ENCODE peak calls at places on chromosomes 16 and 17, in six cellular contexts. One of them, this sample, is unnamed.

GRCh38 chr16:47734987-47735594 is 274.0 kb downstream of the PHKB start:
- DNase-seq in Peyer's patch: no peak
- DNase-seq in tibial artery: no peak
- DNase-seq in stomach: peak; percentile 95
- DNase-seq in neural progenitor cell: no peak
- DNase-seq in OCI-LY7: no peak
- DNase-seq in this sample: no peak

GRCh38 chr16:72935896-72936295 is 112.0 kb downstream of the ZFHX3 start:
- DNase-seq in Peyer's patch: no peak
- DNase-seq in tibial artery: peak; percentile 85
- DNase-seq in stomach: no peak
- DNase-seq in neural progenitor cell: no peak
- DNase-seq in OCI-LY7: no peak
- DNase-seq in this sample: no peak

GRCh38 chr16:46651305-46651704 is 30.1 kb upstream of the SHCBP1 start:
- DNase-seq in Peyer's patch: no peak
- DNase-seq in tibial artery: no peak
- DNase-seq in stomach: no peak
- DNase-seq in neural progenitor cell: no peak
- DNase-seq in OCI-LY7: no peak
- DNase-seq in this sample: no peak

GRCh38 chr17:37506678-37507077 is 17.0 kb downstream of the DUSP14 start:
- DNase-seq in Peyer's patch: no peak
- DNase-seq in tibial artery: no peak
- DNase-seq in stomach: no peak
- DNase-seq in neural progenitor cell: peak; percentile 77
- DNase-seq in OCI-LY7: peak; percentile 49
- DNase-seq in this sample: no peak

GRCh38 chr16:87346517-87347060 is 29.4 kb upstream of the C16orf95 start:
- DNase-seq in Peyer's patch: no peak
- DNase-seq in tibial artery: no peak
- DNase-seq in stomach: no peak
- DNase-seq in neural progenitor cell: no peak
- DNase-seq in OCI-LY7: no peak
- DNase-seq in this sample: no peak

GRCh38 chr17:38327936-38328335 is 15.8 kb downstream of the GPR179 start:
- DNase-seq in Peyer's patch: no peak
- DNase-seq in tibial artery: no peak
- DNase-seq in stomach: no peak
- DNase-seq in neural progenitor cell: no peak
- DNase-seq in OCI-LY7: no peak
- DNase-seq in this sample: no peak

GRCh38 chr16:85520853-85521736 is 92.0 kb upstream of the GSE1 start:
- DNase-seq in Peyer's patch: no peak
- DNase-seq in tibial artery: no peak
- DNase-seq in stomach: peak; percentile 97
- DNase-seq in neural progenitor cell: no peak
- DNase-seq in OCI-LY7: no peak
- DNase-seq in this sample: no peak

GRCh38 chr17:37841232-37841631 is 83.0 kb upstream of the TBC1D3K start:
- DNase-seq in Peyer's patch: no peak
- DNase-seq in tibial artery: no peak
- DNase-seq in stomach: no peak
- DNase-seq in neural progenitor cell: no peak
- DNase-seq in OCI-LY7: no peak
- DNase-seq in this sample: no peak

GRCh38 chr17:56497132-56497531 is 96.4 kb upstream of the NOG start:
- DNase-seq in Peyer's patch: no peak
- DNase-seq in tibial artery: no peak
- DNase-seq in stomach: no peak
- DNase-seq in neural progenitor cell: no peak
- DNase-seq in OCI-LY7: no peak
- DNase-seq in this sample: no peak

GRCh38 chr16:53891409-53892139 is 187.6 kb downstream of the FTO start:
- DNase-seq in Peyer's patch: no peak
- DNase-seq in tibial artery: no peak
- DNase-seq in stomach: no peak
- DNase-seq in neural progenitor cell: no peak
- DNase-seq in OCI-LY7: no peak
- DNase-seq in this sample: no peak

GRCh38 chr17:19647697-19648474 is 665 bp upstream of the ALDH3A2 start:
- DNase-seq in Peyer's patch: peak; percentile 49
- DNase-seq in tibial artery: peak; percentile 93
- DNase-seq in stomach: peak; percentile 54
- DNase-seq in neural progenitor cell: peak; percentile 82
- DNase-seq in OCI-LY7: peak; percentile 42
- DNase-seq in this sample: no peak

GRCh38 chr16:15704545-15704987 is 54.5 kb downstream of the NDE1 start:
- DNase-seq in Peyer's patch: peak; percentile 68
- DNase-seq in tibial artery: peak; percentile 83
- DNase-seq in stomach: peak; percentile 70
- DNase-seq in neural progenitor cell: peak; percentile 82
- DNase-seq in OCI-LY7: peak; percentile 65
- DNase-seq in this sample: peak; percentile 36

GRCh38 chr16:55502801-55503366 is 6.0 kb upstream of the LPCAT2 start:
- DNase-seq in Peyer's patch: peak; percentile 34
- DNase-seq in tibial artery: peak; percentile 92
- DNase-seq in stomach: peak; percentile 97
- DNase-seq in neural progenitor cell: peak; percentile 25
- DNase-seq in OCI-LY7: no peak
- DNase-seq in this sample: no peak

GRCh38 chr16:56888806-56889205 is 23.8 kb downstream of the SLC12A3 start:
- DNase-seq in Peyer's patch: peak; percentile 81
- DNase-seq in tibial artery: no peak
- DNase-seq in stomach: no peak
- DNase-seq in neural progenitor cell: no peak
- DNase-seq in OCI-LY7: peak; percentile 93
- DNase-seq in this sample: no peak

GRCh38 chr16:88770459-88771293 is 14.3 kb downstream of the PIEZO1 start:
- DNase-seq in Peyer's patch: peak; percentile 25
- DNase-seq in tibial artery: no peak
- DNase-seq in stomach: peak; percentile 40
- DNase-seq in neural progenitor cell: peak; percentile 93
- DNase-seq in OCI-LY7: no peak
- DNase-seq in this sample: no peak

GRCh38 chr17:75843577-75844529 is at the start of gene UNC13D:
- DNase-seq in Peyer's patch: peak; percentile 81
- DNase-seq in tibial artery: no peak
- DNase-seq in stomach: peak; percentile 58
- DNase-seq in neural progenitor cell: no peak
- DNase-seq in OCI-LY7: peak; percentile 57
- DNase-seq in this sample: peak; percentile 75

GRCh38 chr17:17019430-17019762 is 22.9 kb upstream of the MPRIP start:
- DNase-seq in Peyer's patch: no peak
- DNase-seq in tibial artery: no peak
- DNase-seq in stomach: no peak
- DNase-seq in neural progenitor cell: no peak
- DNase-seq in OCI-LY7: no peak
- DNase-seq in this sample: no peak

GRCh38 chr17:17304521-17304985 is 1.4 kb downstream of the NT5M start:
- DNase-seq in Peyer's patch: no peak
- DNase-seq in tibial artery: no peak
- DNase-seq in stomach: no peak
- DNase-seq in neural progenitor cell: no peak
- DNase-seq in OCI-LY7: peak; percentile 65
- DNase-seq in this sample: peak; percentile 54

GRCh38 chr16:76654421-76654820 is 377.2 kb downstream of the CNTNAP4 start:
- DNase-seq in Peyer's patch: no peak
- DNase-seq in tibial artery: no peak
- DNase-seq in stomach: no peak
- DNase-seq in neural progenitor cell: no peak
- DNase-seq in OCI-LY7: no peak
- DNase-seq in this sample: no peak

GRCh38 chr17:56918916-56919315 is 5.1 kb upstream of the TRIM25 start:
- DNase-seq in Peyer's patch: no peak
- DNase-seq in tibial artery: no peak
- DNase-seq in stomach: no peak
- DNase-seq in neural progenitor cell: no peak
- DNase-seq in OCI-LY7: no peak
- DNase-seq in this sample: no peak

GRCh38 chr17:34156741-34157589 is 98.1 kb upstream of the CCL2 start:
- DNase-seq in Peyer's patch: no peak
- DNase-seq in tibial artery: no peak
- DNase-seq in stomach: no peak
- DNase-seq in neural progenitor cell: peak; percentile 75
- DNase-seq in OCI-LY7: no peak
- DNase-seq in this sample: no peak

GRCh38 chr17:73362697-73363096 is 50.9 kb upstream of the CDC42EP4 start:
- DNase-seq in Peyer's patch: no peak
- DNase-seq in tibial artery: no peak
- DNase-seq in stomach: no peak
- DNase-seq in neural progenitor cell: peak; percentile 37
- DNase-seq in OCI-LY7: no peak
- DNase-seq in this sample: no peak

GRCh38 chr17:14301279-14301760 is 439 bp downstream of the HS3ST3B1 start:
- DNase-seq in Peyer's patch: no peak
- DNase-seq in tibial artery: no peak
- DNase-seq in stomach: peak; percentile 27
- DNase-seq in neural progenitor cell: peak; percentile 66
- DNase-seq in OCI-LY7: peak; percentile 47
- DNase-seq in this sample: no peak

GRCh38 chr16:69396187-69397061 is 10.6 kb upstream of the TERF2 start:
- DNase-seq in Peyer's patch: peak; percentile 72
- DNase-seq in tibial artery: peak; percentile 80
- DNase-seq in stomach: peak; percentile 78
- DNase-seq in neural progenitor cell: peak; percentile 92
- DNase-seq in OCI-LY7: peak; percentile 85
- DNase-seq in this sample: peak; percentile 61

GRCh38 chr17:74858672-74859438 is 830 bp downstream of the GRIN2C start:
- DNase-seq in Peyer's patch: no peak
- DNase-seq in tibial artery: no peak
- DNase-seq in stomach: no peak
- DNase-seq in neural progenitor cell: no peak
- DNase-seq in OCI-LY7: no peak
- DNase-seq in this sample: no peak

GRCh38 chr16:30783280-30784109 is 3.5 kb downstream of the ZNF629 start:
- DNase-seq in Peyer's patch: no peak
- DNase-seq in tibial artery: no peak
- DNase-seq in stomach: no peak
- DNase-seq in neural progenitor cell: no peak
- DNase-seq in OCI-LY7: no peak
- DNase-seq in this sample: no peak
- H3K36me3 ChIP-seq in Peyer's patch: no peaks in the 10 kb centered on the region
- H3K36me3 ChIP-seq in tibial artery: peaks cover 21% of the 10 kb centered on the region
- H3K36me3 ChIP-seq in stomach: peaks cover 36% of the 10 kb centered on the region
- H3K36me3 ChIP-seq in neural progenitor cell: no peaks in the 10 kb centered on the region
- H3K36me3 ChIP-seq in OCI-LY7: no peaks in the 10 kb centered on the region
- H3K36me3 ChIP-seq in this sample: no peaks in the 10 kb centered on the region

GRCh38 chr17:7508846-7509245 is 24.7 kb downstream of the POLR2A start:
- DNase-seq in Peyer's patch: no peak
- DNase-seq in tibial artery: no peak
- DNase-seq in stomach: no peak
- DNase-seq in neural progenitor cell: no peak
- DNase-seq in OCI-LY7: no peak
- DNase-seq in this sample: no peak
- H3K36me3 ChIP-seq in Peyer's patch: no peaks in the 10 kb centered on the region
- H3K36me3 ChIP-seq in tibial artery: peaks cover 86% of the 10 kb centered on the region
- H3K36me3 ChIP-seq in stomach: peaks cover 100% of the 10 kb centered on the region
- H3K36me3 ChIP-seq in neural progenitor cell: peaks cover 18% of the 10 kb centered on the region
- H3K36me3 ChIP-seq in OCI-LY7: peaks cover 99% of the 10 kb centered on the region
- H3K36me3 ChIP-seq in this sample: peaks cover 44% of the 10 kb centered on the region

GRCh38 chr16:27470567-27471431 is 68.8 kb downstream of the IL21R start:
- DNase-seq in Peyer's patch: no peak
- DNase-seq in tibial artery: no peak
- DNase-seq in stomach: no peak
- DNase-seq in neural progenitor cell: no peak
- DNase-seq in OCI-LY7: no peak
- DNase-seq in this sample: no peak

GRCh38 chr16:27473101-27473900 is 71.3 kb downstream of the IL21R start:
- DNase-seq in Peyer's patch: no peak
- DNase-seq in tibial artery: no peak
- DNase-seq in stomach: no peak
- DNase-seq in neural progenitor cell: no peak
- DNase-seq in OCI-LY7: no peak
- DNase-seq in this sample: no peak

GRCh38 chr16:27471661-27472060 is 69.7 kb downstream of the IL21R start:
- DNase-seq in Peyer's patch: no peak
- DNase-seq in tibial artery: no peak
- DNase-seq in stomach: no peak
- DNase-seq in neural progenitor cell: no peak
- DNase-seq in OCI-LY7: no peak
- DNase-seq in this sample: no peak

GRCh38 chr16:27474041-27474440 is 72.1 kb downstream of the IL21R start:
- DNase-seq in Peyer's patch: no peak
- DNase-seq in tibial artery: no peak
- DNase-seq in stomach: no peak
- DNase-seq in neural progenitor cell: no peak
- DNase-seq in OCI-LY7: no peak
- DNase-seq in this sample: no peak

GRCh38 chr16:27472091-27473020 is 70.4 kb downstream of the IL21R start:
- DNase-seq in Peyer's patch: no peak
- DNase-seq in tibial artery: no peak
- DNase-seq in stomach: no peak
- DNase-seq in neural progenitor cell: no peak
- DNase-seq in OCI-LY7: no peak
- DNase-seq in this sample: no peak
- H3K36me3 ChIP-seq in Peyer's patch: no peaks in the 10 kb centered on the region
- H3K36me3 ChIP-seq in tibial artery: peaks cover 74% of the 10 kb centered on the region
- H3K36me3 ChIP-seq in stomach: peaks cover 100% of the 10 kb centered on the region
- H3K36me3 ChIP-seq in neural progenitor cell: peaks cover 6% of the 10 kb centered on the region
- H3K36me3 ChIP-seq in OCI-LY7: peaks cover 70% of the 10 kb centered on the region
- H3K36me3 ChIP-seq in this sample: peaks cover 58% of the 10 kb centered on the region

GRCh38 chr16:81026429-81026828 is 9.2 kb upstream of the ATMIN start:
- DNase-seq in Peyer's patch: no peak
- DNase-seq in tibial artery: no peak
- DNase-seq in stomach: no peak
- DNase-seq in neural progenitor cell: no peak
- DNase-seq in OCI-LY7: no peak
- DNase-seq in this sample: no peak
- H3K36me3 ChIP-seq in Peyer's patch: no peaks in the 10 kb centered on the region
- H3K36me3 ChIP-seq in tibial artery: no peaks in the 10 kb centered on the region
- H3K36me3 ChIP-seq in stomach: peaks cover 25% of the 10 kb centered on the region
- H3K36me3 ChIP-seq in neural progenitor cell: peaks cover 18% of the 10 kb centered on the region
- H3K36me3 ChIP-seq in OCI-LY7: peaks cover 93% of the 10 kb centered on the region
- H3K36me3 ChIP-seq in this sample: peaks cover 4% of the 10 kb centered on the region

DNA sequence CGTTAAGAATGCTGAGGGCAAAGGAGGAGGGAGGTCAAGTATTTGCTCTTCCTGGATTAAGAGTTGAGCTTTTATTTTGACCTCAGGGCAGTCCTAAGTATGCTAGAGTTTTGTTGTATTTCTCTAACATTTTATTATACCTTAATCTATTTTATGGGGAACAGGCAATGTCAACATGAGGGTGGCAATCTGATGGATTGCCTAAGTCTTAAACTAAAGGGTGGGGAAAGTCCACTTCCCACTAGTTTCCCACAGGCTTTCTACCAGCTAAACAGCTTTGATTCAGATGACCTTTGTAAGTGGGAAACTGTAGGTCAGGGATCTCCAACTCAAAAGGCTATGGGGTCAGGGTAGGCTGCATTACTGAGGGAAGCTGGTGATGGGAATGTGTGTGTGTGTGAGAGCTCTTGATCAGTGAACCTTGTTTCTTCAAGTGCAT is 24.9 kb downstream of the HSD17B2 start:
- DNase-seq in Peyer's patch: no peak
- DNase-seq in tibial artery: no peak
- DNase-seq in stomach: no peak
- DNase-seq in neural progenitor cell: no peak
- DNase-seq in OCI-LY7: no peak
- DNase-seq in this sample: no peak
- H3K36me3 ChIP-seq in Peyer's patch: no peaks in the 10 kb centered on the region
- H3K36me3 ChIP-seq in tibial artery: no peaks in the 10 kb centered on the region
- H3K36me3 ChIP-seq in stomach: no peaks in the 10 kb centered on the region
- H3K36me3 ChIP-seq in neural progenitor cell: no peaks in the 10 kb centered on the region
- H3K36me3 ChIP-seq in OCI-LY7: no peaks in the 10 kb centered on the region
- H3K36me3 ChIP-seq in this sample: no peaks in the 10 kb centered on the region

GRCh38 chr17:82444941-82445521 is 5.5 kb downstream of the CYBC1 start:
- DNase-seq in Peyer's patch: no peak
- DNase-seq in tibial artery: peak; percentile 74
- DNase-seq in stomach: peak; percentile 62
- DNase-seq in neural progenitor cell: no peak
- DNase-seq in OCI-LY7: no peak
- DNase-seq in this sample: no peak
- H3K36me3 ChIP-seq in Peyer's patch: no peaks in the 10 kb centered on the region
- H3K36me3 ChIP-seq in tibial artery: no peaks in the 10 kb centered on the region
- H3K36me3 ChIP-seq in stomach: peaks cover 58% of the 10 kb centered on the region
- H3K36me3 ChIP-seq in neural progenitor cell: no peaks in the 10 kb centered on the region
- H3K36me3 ChIP-seq in OCI-LY7: peaks cover 85% of the 10 kb centered on the region
- H3K36me3 ChIP-seq in this sample: peaks cover 13% of the 10 kb centered on the region

This sample was measured in CD8-positive, alpha-beta memory T cell.